ENCODE peak calls at places on chromosomes 12 and 14, in five cellular contexts. A is A549, M is tibial nerve, O is IMR-90, E is adrenal gland. H is an unnamed sample.

GRCh38 chr14:53019391-53019790 is 68.5 kb upstream of the FERMT2 start:
- DNase-seq in E (no peak), A (no peak), M (no peak), O (peak), H (no peak)

GRCh38 chr14:64008016-64008415 is 155.2 kb downstream of the SYNE2 start:
- DNase-seq in M (no peak), A (no peak), O (no peak), E (no peak), H (no peak)

GRCh38 chr12:65335021-65335714 is 56.7 kb downstream of the MSRB3 start:
- DNase-seq in O (peak), M (no peak), E (no peak), A (peak), H (no peak)

GRCh38 chr12:4289334-4289878 is 15.8 kb downstream of the CCND2 start:
- DNase-seq in A (no peak), O (no peak), M (no peak), E (peak), H (no peak)

GRCh38 chr14:61764342-61765122 is 2.3 kb downstream of the SNAPC1 start:
- DNase-seq in O (no peak), M (no peak), E (no peak), A (no peak), H (no peak)

GRCh38 chr14:51095854-51096823 is 1.2 kb upstream of the TRIM9 start:
- DNase-seq in O (peak), M (no peak), A (peak), E (peak), H (no peak)

GRCh38 chr12:83996671-83997070 is 915.9 kb downstream of the SLC6A15 start:
- DNase-seq in M (no peak), E (no peak), A (no peak), O (no peak), H (no peak)

GRCh38 chr12:59486827-59487226 is 109.0 kb upstream of the SLC16A7 start:
- DNase-seq in M (no peak), E (no peak), O (no peak), A (no peak), H (no peak)

GRCh38 chr12:62817556-62818271 is 117.2 kb downstream of the PPM1H start:
- DNase-seq in M (no peak), A (no peak), O (peak), E (no peak), H (no peak)

GRCh38 chr12:69331846-69332684 is 16.1 kb upstream of the LYZ start:
- DNase-seq in M (no peak), E (no peak), A (peak), O (no peak), H (no peak)

GRCh38 chr14:44108601-44109000 is 398.5 kb downstream of the FSCB start:
- DNase-seq in E (no peak), O (no peak), M (no peak), A (no peak), H (no peak)

GRCh38 chr12:131443019-131444000 is 267.6 kb upstream of the SFSWAP start:
- DNase-seq in O (no peak), A (no peak), M (no peak), E (no peak), H (no peak)

GRCh38 chr12:54277823-54278276 is 2.1 kb downstream of the CBX5 start:
- DNase-seq in M (no peak), O (no peak), E (peak), A (no peak), H (no peak)

GRCh38 chr12:2640709-2641108 is 154.1 kb upstream of the FKBP4 start:
- DNase-seq in M (no peak), E (peak), A (peak), O (peak), H (no peak)

GRCh38 chr12:15151141-15152091 is 69.8 kb downstream of the RERG start:
- DNase-seq in A (peak), E (no peak), M (no peak), O (no peak), H (no peak)

GRCh38 chr14:80266930-80267329 is 55.6 kb upstream of the DIO2 start:
- DNase-seq in O (no peak), E (no peak), M (no peak), A (no peak), H (no peak)

GRCh38 chr14:61264022-61264571 is 17.0 kb downstream of the TMEM30B start:
- DNase-seq in E (no peak), M (no peak), O (no peak), A (no peak), H (no peak)

GRCh38 chr14:75864352-75864751 is 117.4 kb downstream of the TGFB3 start:
- DNase-seq in O (peak), A (no peak), E (no peak), M (no peak), H (no peak)

GRCh38 chr12:34401659-34402227 is 379.4 kb downstream of the ALG10 start:
- DNase-seq in E (peak), A (no peak), M (peak), O (no peak), H (no peak)

GRCh38 chr12:1605129-1606020 is 11.0 kb upstream of the FBXL14 start:
- DNase-seq in M (peak), O (peak), A (peak), E (peak), H (no peak)

GRCh38 chr12:873954-874353 is 75.5 kb downstream of the RAD52 start:
- DNase-seq in M (no peak), E (peak), O (no peak), A (peak), H (no peak)

GRCh38 chr12:89413234-89413633 is 60.9 kb upstream of the DUSP6 start:
- DNase-seq in A (no peak), O (no peak), M (no peak), E (no peak), H (no peak)

GRCh38 chr12:100447405-100447804 is 26.3 kb upstream of the NR1H4 start:
- DNase-seq in E (no peak), M (no peak), A (no peak), O (no peak), H (no peak)

GRCh38 chr12:25838007-25838406 is 120.5 kb upstream of the RASSF8 start:
- DNase-seq in M (no peak), O (no peak), E (no peak), A (no peak), H (no peak)

GRCh38 chr12:121767525-121768016 is 25.9 kb downstream of the RHOF start:
- DNase-seq in O (peak), A (no peak), M (peak), E (no peak), H (no peak)

GRCh38 chr14:56172571-56172971 is 54.4 kb downstream of the PELI2 start:
- DNase-seq in M (no peak), O (peak), E (no peak), A (peak), H (no peak)

GRCh38 chr12:99680276-99680675 is 32.7 kb downstream of the GARIN6 start:
- DNase-seq in M (no peak), A (no peak), E (no peak), O (no peak), H (no peak)

GRCh38 chr14:88258026-88258425 is 65.0 kb downstream of the KCNK10 start:
- DNase-seq in A (no peak), O (no peak), E (no peak), M (no peak), H (no peak)

GRCh38 chr14:77707355-77707723 is 484 bp downstream of the ALKBH1 start:
- DNase-seq in M (no peak), O (peak), E (peak), A (peak), H (peak)

GRCh38 chr14:106455026-106455425 is 928.6 kb downstream of the TMEM121 start:
- DNase-seq in E (no peak), O (no peak), M (no peak), A (no peak), H (no peak)

GRCh38 chr14:46322730-46323425 is 328.7 kb downstream of the RPL10L start:
- DNase-seq in A (no peak), E (no peak), M (no peak), O (no peak), H (no peak)

GRCh38 chr12:47818701-47819543 is 781 bp downstream of the HDAC7 start:
- DNase-seq in M (peak), E (peak), A (peak), O (no peak), H (no peak)
- TF ChIP-seq POLR2A in M (peak), E (no peak), A (peak), O (no peak), H (no peak)

GRCh38 chr14:95250936-95251335 is 68.8 kb downstream of the CLMN start:
- DNase-seq in O (no peak), M (no peak), A (no peak), E (no peak), H (no peak)

GRCh38 chr14:95252219-95252618 is 67.5 kb downstream of the CLMN start:
- DNase-seq in M (no peak), A (no peak), E (no peak), O (no peak), H (no peak)

GRCh38 chr14:95245334-95245733 is 74.4 kb downstream of the CLMN start:
- DNase-seq in A (no peak), E (no peak), M (no peak), O (no peak), H (no peak)

GRCh38 chr14:95250126-95250824 is 69.4 kb downstream of the CLMN start:
- DNase-seq in A (no peak), E (no peak), M (no peak), O (no peak), H (no peak)

DNA sequence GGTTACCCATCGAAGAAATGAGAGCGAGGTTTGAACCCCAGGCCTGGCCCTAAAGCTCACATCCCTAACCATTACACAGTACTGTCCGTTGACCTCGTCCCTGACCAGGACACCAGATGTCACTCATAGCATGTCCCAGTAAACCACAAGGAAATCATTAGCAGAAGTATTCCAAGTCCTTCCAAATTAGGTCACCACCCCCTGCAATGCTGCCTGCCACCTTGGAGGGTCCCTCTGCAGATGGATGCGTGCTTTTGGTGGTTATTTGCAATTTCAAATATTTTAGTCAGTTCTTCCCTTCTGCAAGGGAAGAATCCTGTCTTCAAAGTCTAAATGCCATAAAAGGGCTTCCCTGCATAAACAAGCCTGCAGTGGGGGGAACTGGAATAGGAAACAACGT is 71.3 kb downstream of the CLMN start:
- DNase-seq in O (no peak), M (no peak), A (peak), E (no peak), H (no peak)
- TF ChIP-seq POLR2A in O (no peak), M (no peak), A (no peak), E (no peak), H (no peak)

DNA sequence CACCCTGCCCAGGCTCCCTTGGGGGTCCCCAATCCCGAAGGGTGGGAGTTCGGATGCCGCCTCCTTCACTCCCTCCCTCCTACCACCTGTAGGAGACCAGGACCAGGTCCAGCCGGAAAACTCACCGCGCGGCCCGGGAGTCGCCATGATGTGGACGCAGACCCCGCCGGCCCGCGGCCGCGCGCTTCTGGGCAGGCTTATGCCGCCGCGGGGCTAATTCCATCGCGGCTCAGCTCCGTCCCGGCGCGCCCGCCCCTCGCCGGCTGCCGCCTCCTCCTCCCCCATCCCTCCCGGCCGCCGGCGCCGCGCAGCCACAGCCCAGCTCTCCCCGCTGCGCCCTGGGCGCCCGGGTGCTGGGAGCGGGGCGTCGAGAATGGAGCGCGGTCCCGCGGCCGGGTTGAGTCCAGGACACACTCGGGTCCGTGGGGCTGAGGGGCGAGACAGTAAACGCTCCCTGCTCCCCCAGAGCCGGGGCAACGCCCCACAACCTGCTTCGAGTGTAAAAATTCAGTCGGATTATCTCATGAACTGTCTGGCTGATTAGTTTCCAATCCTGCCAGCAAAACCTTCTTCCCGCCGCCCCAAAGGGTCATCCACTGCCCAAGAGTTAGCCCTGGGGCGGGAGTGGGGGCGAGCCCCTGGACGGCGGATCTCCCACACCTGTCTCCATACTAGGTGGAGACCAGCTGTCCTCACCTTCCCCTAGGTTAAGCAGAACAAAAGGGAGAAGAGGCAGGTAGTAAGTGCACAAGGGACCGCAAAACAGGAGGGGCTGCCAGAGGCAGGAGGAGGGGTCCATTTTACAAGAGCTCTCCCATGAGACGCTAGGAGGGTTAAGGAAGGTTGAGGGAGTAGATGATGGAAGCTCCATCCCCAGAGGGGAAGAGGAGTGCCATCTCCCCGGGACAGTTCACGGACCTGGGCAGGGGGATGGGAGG is at the start of gene ANO2:
- DNase-seq in E (no peak), A (no peak), M (no peak), O (no peak), H (no peak)
- TF ChIP-seq POLR2A in E (no peak), A (no peak), M (no peak), O (no peak), H (no peak)

DNA sequence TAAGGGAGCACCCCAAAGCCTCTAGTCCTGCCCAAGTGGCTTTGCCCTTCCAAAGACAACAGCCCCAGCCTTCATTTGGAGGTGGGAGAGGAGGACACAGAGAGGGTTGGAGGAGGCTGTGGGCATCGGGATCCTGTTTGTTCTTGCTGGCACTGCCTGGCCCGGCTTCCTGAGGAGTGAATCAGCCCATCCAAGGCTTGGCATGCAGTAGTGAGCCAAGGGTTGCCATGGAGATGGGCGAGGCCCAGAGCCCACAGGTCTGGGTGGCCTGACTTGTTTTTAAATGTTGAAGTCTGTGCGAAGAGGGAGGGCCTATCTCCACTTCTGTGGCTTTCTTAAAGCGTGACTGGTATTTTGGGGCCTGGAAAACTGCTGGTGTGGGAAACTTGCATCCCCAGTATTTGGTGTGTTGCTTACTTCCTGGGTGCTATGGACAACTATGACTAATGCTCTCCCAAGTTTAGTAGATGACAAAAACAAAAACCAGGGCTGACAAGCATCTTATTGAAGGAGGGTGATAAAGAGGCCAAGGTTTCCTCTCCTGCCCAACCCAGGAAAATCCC is 15.8 kb downstream of the CD9 start:
- DNase-seq in A (peak), E (peak), O (peak), M (peak), H (no peak)
- TF ChIP-seq POLR2A in A (no peak), E (peak), O (no peak), M (no peak), H (no peak)